ENCODE peak calls at places on chromosomes 6 and 20, in five cellular contexts. One of them, this sample, is unnamed.

GRCh38 chr20:39036011-39036410 is 73.9 kb downstream of the DHX35 start:
- DNase-seq in MM.1S: no peak
- DNase-seq in fibroblast of lung: peak; percentile 66
- DNase-seq in HepG2: no peak
- DNase-seq in H9: no peak
- DNase-seq in this sample: no peak

GRCh38 chr6:10014561-10014960 is 400.3 kb downstream of the TFAP2A start:
- DNase-seq in MM.1S: no peak
- DNase-seq in HepG2: no peak
- DNase-seq in fibroblast of lung: peak; percentile 26
- DNase-seq in H9: no peak
- DNase-seq in this sample: peak; percentile 13

GRCh38 chr6:149830731-149831379 is 33.3 kb downstream of the LRP11 start:
- DNase-seq in HepG2: no peak
- DNase-seq in MM.1S: no peak
- DNase-seq in fibroblast of lung: peak; percentile 60
- DNase-seq in H9: no peak
- DNase-seq in this sample: no peak

GRCh38 chr6:164396071-164397047 is 913.0 kb downstream of the C6orf118 start:
- DNase-seq in HepG2: no peak
- DNase-seq in fibroblast of lung: peak; percentile 28
- DNase-seq in MM.1S: peak; percentile 63
- DNase-seq in H9: no peak
- DNase-seq in this sample: no peak

GRCh38 chr20:6657904-6658303 is 109.6 kb upstream of the BMP2 start:
- DNase-seq in H9: no peak
- DNase-seq in HepG2: no peak
- DNase-seq in fibroblast of lung: no peak
- DNase-seq in MM.1S: no peak
- DNase-seq in this sample: no peak

GRCh38 chr20:2101057-2101934 is at the start of gene STK35:
- DNase-seq in HepG2: no peak
- DNase-seq in fibroblast of lung: no peak
- DNase-seq in H9: peak; percentile 72
- DNase-seq in MM.1S: peak; percentile 81
- DNase-seq in this sample: peak; percentile 86

GRCh38 chr6:74780831-74781230 is 425.0 kb downstream of the COL12A1 start:
- DNase-seq in HepG2: no peak
- DNase-seq in H9: no peak
- DNase-seq in fibroblast of lung: no peak
- DNase-seq in MM.1S: no peak
- DNase-seq in this sample: peak; percentile 5

GRCh38 chr6:1042583-1043457 is 269.1 kb upstream of the FOXQ1 start:
- DNase-seq in fibroblast of lung: no peak
- DNase-seq in HepG2: no peak
- DNase-seq in MM.1S: no peak
- DNase-seq in H9: no peak
- DNase-seq in this sample: no peak

GRCh38 chr6:127690092-127690491 is 113.1 kb downstream of the C6orf58 start:
- DNase-seq in fibroblast of lung: peak; percentile 18
- DNase-seq in H9: no peak
- DNase-seq in HepG2: no peak
- DNase-seq in MM.1S: no peak
- DNase-seq in this sample: peak; percentile 12

GRCh38 chr6:13445005-13445743 is 42.2 kb downstream of the GFOD1 start:
- DNase-seq in HepG2: no peak
- DNase-seq in H9: no peak
- DNase-seq in MM.1S: no peak
- DNase-seq in fibroblast of lung: peak; percentile 51
- DNase-seq in this sample: peak; percentile 68

GRCh38 chr6:56246941-56247653 is at the start of gene COL21A1:
- DNase-seq in H9: peak; percentile 95
- DNase-seq in MM.1S: no peak
- DNase-seq in fibroblast of lung: peak; percentile 33
- DNase-seq in HepG2: no peak
- DNase-seq in this sample: peak; percentile 69

GRCh38 chr6:73612611-73613010 is 41.2 kb downstream of the SLC17A5 start:
- DNase-seq in MM.1S: no peak
- DNase-seq in H9: no peak
- DNase-seq in HepG2: no peak
- DNase-seq in fibroblast of lung: no peak
- DNase-seq in this sample: no peak

GRCh38 chr6:28208180-28208659 is 16.9 kb upstream of the ZSCAN9 start:
- DNase-seq in MM.1S: no peak
- DNase-seq in H9: peak; percentile 61
- DNase-seq in HepG2: no peak
- DNase-seq in fibroblast of lung: no peak
- DNase-seq in this sample: no peak

GRCh38 chr20:18705490-18705889 is 108.1 kb upstream of the SCP2D1 start:
- DNase-seq in HepG2: no peak
- DNase-seq in fibroblast of lung: peak; percentile 93
- DNase-seq in H9: no peak
- DNase-seq in MM.1S: no peak
- DNase-seq in this sample: peak; percentile 30

GRCh38 chr20:48463916-48464315 is 363.9 kb downstream of the PREX1 start:
- DNase-seq in HepG2: no peak
- DNase-seq in H9: no peak
- DNase-seq in fibroblast of lung: peak; percentile 75
- DNase-seq in MM.1S: no peak
- DNase-seq in this sample: peak; percentile 56

GRCh38 chr6:13355969-13356368 is 27.6 kb upstream of the TBC1D7 start:
- DNase-seq in fibroblast of lung: peak; percentile 36
- DNase-seq in H9: no peak
- DNase-seq in MM.1S: peak; percentile 93
- DNase-seq in HepG2: no peak
- DNase-seq in this sample: no peak

GRCh38 chr6:47097092-47097945 is 55.2 kb upstream of the ADGRF1 start:
- DNase-seq in MM.1S: peak; percentile 70
- DNase-seq in H9: peak; percentile 69
- DNase-seq in fibroblast of lung: peak; percentile 74
- DNase-seq in HepG2: peak; percentile 89
- DNase-seq in this sample: peak; percentile 87

GRCh38 chr20:58839474-58839874 is 11.2 kb downstream of the GNAS-AS1 start:
- DNase-seq in H9: peak; percentile 76
- DNase-seq in HepG2: peak; percentile 34
- DNase-seq in MM.1S: no peak
- DNase-seq in fibroblast of lung: peak; percentile 47
- DNase-seq in this sample: peak; percentile 53

GRCh38 chr6:80004199-80005072 is at the start of gene TTK:
- DNase-seq in HepG2: peak; percentile 93
- DNase-seq in MM.1S: peak; percentile 95
- DNase-seq in H9: peak; percentile 96
- DNase-seq in fibroblast of lung: peak; percentile 95
- DNase-seq in this sample: peak; percentile 96

GRCh38 chr6:110554966-110555460 is 78.6 kb upstream of the SLC22A16 start:
- DNase-seq in HepG2: peak; percentile 99
- DNase-seq in fibroblast of lung: no peak
- DNase-seq in H9: no peak
- DNase-seq in MM.1S: no peak
- DNase-seq in this sample: no peak

GRCh38 chr6:22784611-22785010 is 215.2 kb downstream of the HDGFL1 start:
- DNase-seq in fibroblast of lung: peak; percentile 67
- DNase-seq in H9: no peak
- DNase-seq in MM.1S: no peak
- DNase-seq in HepG2: no peak
- DNase-seq in this sample: peak; percentile 17

GRCh38 chr20:44115762-44116644 is 71.0 kb downstream of the JPH2 start:
- DNase-seq in MM.1S: no peak
- DNase-seq in HepG2: no peak
- DNase-seq in fibroblast of lung: no peak
- DNase-seq in H9: no peak
- DNase-seq in this sample: no peak

GRCh38 chr20:64107736-64108457 is 532 bp upstream of the NPBWR2 start:
- DNase-seq in HepG2: no peak
- DNase-seq in fibroblast of lung: no peak
- DNase-seq in H9: no peak
- DNase-seq in MM.1S: no peak
- DNase-seq in this sample: no peak

GRCh38 chr20:2323051-2323450 is 27.2 kb downstream of the TGM3 start:
- DNase-seq in fibroblast of lung: no peak
- DNase-seq in H9: no peak
- DNase-seq in HepG2: no peak
- DNase-seq in MM.1S: no peak
- DNase-seq in this sample: no peak

GRCh38 chr6:134034951-134035822 is 17.2 kb downstream of the SLC2A12 start:
- DNase-seq in HepG2: no peak
- DNase-seq in fibroblast of lung: no peak
- DNase-seq in H9: no peak
- DNase-seq in MM.1S: no peak
- DNase-seq in this sample: no peak

GRCh38 chr6:55277628-55278003 is 49.7 kb upstream of the GFRAL start:
- DNase-seq in H9: no peak
- DNase-seq in HepG2: no peak
- DNase-seq in MM.1S: no peak
- DNase-seq in fibroblast of lung: no peak
- DNase-seq in this sample: peak; percentile 29

GRCh38 chr20:10536531-10536930 is 101.4 kb downstream of the SLX4IP start:
- DNase-seq in HepG2: peak; percentile 61
- DNase-seq in MM.1S: peak; percentile 15
- DNase-seq in fibroblast of lung: peak; percentile 24
- DNase-seq in H9: peak; percentile 61
- DNase-seq in this sample: peak; percentile 64

GRCh38 chr6:167787896-167788530 is 38.7 kb upstream of the AFDN start:
- DNase-seq in H9: no peak
- DNase-seq in fibroblast of lung: peak; percentile 3
- DNase-seq in MM.1S: no peak
- DNase-seq in HepG2: no peak
- DNase-seq in this sample: no peak

GRCh38 chr6:144321839-144322591 is 36.9 kb downstream of the UTRN start:
- DNase-seq in HepG2: no peak
- DNase-seq in H9: no peak
- DNase-seq in fibroblast of lung: peak; percentile 49
- DNase-seq in MM.1S: no peak
- DNase-seq in this sample: no peak

DNA sequence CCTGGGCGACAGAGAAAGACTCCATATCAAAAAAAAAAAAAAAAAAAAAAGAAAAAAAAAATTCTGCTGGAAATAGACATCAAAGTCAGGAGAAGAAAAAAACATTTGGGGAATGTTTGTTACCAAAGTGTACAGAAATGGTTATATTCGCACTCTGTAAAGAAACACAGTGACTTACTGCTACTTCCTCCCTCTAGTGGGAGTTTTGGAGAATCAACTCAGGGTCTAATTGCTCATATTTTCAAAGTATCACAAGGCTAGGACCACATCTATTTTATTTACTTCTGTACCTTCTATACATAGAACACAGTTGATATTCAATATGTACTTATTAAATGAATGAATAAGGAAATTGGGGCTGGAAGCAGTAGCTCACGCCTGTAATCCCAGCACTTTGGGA is 24.4 kb downstream of the ARG1 start:
- DNase-seq in fibroblast of lung: no peak
- DNase-seq in MM.1S: no peak
- DNase-seq in HepG2: peak; percentile 30
- DNase-seq in H9: no peak
- DNase-seq in this sample: peak; percentile 7
- TF ChIP-seq CTCF in fibroblast of lung: no peak
- TF ChIP-seq CTCF in MM.1S: no peak
- TF ChIP-seq CTCF in HepG2: peak; percentile 69
- TF ChIP-seq CTCF in H9: peak; percentile 59
- TF ChIP-seq CTCF in this sample: peak; percentile 34

DNA sequence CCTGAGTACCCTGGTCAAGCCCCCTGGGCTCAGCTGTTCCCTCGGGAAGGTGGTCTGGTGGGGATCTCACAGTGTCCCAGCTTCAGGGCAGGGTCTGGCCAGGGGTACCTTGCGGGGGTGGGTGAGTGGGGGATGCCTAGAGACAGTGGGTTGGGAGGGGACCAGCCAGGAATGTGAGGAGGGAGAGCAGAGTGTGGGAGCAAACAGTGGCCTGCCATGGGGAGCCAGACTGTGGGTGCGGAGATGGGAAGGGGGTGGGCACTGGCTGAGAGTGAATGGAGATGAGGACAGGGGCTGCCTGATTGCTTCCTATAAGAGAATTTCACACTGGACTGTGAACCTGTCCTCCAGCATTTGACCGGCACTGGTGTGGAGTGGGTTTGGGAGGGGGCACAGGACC is 95.1 kb downstream of the VEGFA start:
- DNase-seq in fibroblast of lung: no peak
- DNase-seq in HepG2: no peak
- DNase-seq in H9: no peak
- DNase-seq in MM.1S: no peak
- DNase-seq in this sample: no peak
- H2AFZ ChIP-seq in fibroblast of lung: no peak overlapping the region
- H2AFZ ChIP-seq in HepG2: no peak overlapping the region
- H2AFZ ChIP-seq in H9: no peak overlapping the region
- H2AFZ ChIP-seq in MM.1S: no peak overlapping the region
- H2AFZ ChIP-seq in this sample: no peak overlapping the region

DNA sequence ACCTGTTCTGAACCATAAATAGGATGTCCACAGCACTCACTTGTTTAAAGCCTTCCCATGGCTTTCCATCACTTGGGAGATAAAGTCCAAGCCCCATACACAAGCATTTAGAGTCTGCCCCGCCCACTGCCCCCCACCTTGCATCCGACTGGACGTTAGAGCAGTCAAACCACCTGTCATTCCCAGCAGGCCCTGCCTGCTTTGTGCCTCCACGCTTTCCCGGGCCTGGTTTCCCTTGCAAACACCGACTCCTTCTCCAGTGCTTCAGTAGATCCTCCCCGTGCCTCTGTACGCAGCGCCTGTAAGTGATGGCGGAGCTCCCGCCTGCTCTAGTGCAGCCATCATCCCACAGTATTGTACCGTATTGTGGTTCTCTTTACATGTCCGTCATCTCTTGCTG is 38.3 kb upstream of the INSM1 start:
- DNase-seq in H9: no peak
- DNase-seq in HepG2: no peak
- DNase-seq in MM.1S: no peak
- DNase-seq in fibroblast of lung: no peak
- DNase-seq in this sample: no peak
- H3K4me1 ChIP-seq in H9: no peaks in the 10 kb centered on the region
- H3K4me1 ChIP-seq in HepG2: no peaks in the 10 kb centered on the region
- H3K4me1 ChIP-seq in MM.1S: peaks cover 21% of the 10 kb centered on the region
- H3K4me1 ChIP-seq in fibroblast of lung: no peaks in the 10 kb centered on the region
- H3K4me1 ChIP-seq in this sample: no peaks in the 10 kb centered on the region

GRCh38 chr6:77883849-77884248 is 231.0 kb downstream of the MEI4 start:
- DNase-seq in H9: no peak
- DNase-seq in MM.1S: no peak
- DNase-seq in fibroblast of lung: peak; percentile 3
- DNase-seq in HepG2: no peak
- DNase-seq in this sample: no peak

GRCh38 chr6:77876300-77876699 is 223.5 kb downstream of the MEI4 start:
- DNase-seq in H9: no peak
- DNase-seq in MM.1S: no peak
- DNase-seq in fibroblast of lung: peak; percentile 43
- DNase-seq in HepG2: no peak
- DNase-seq in this sample: no peak

GRCh38 chr6:77880501-77880900 is 227.7 kb downstream of the MEI4 start:
- DNase-seq in fibroblast of lung: peak; percentile 70
- DNase-seq in HepG2: peak; percentile 73
- DNase-seq in H9: no peak
- DNase-seq in MM.1S: no peak
- DNase-seq in this sample: peak; percentile 16

DNA sequence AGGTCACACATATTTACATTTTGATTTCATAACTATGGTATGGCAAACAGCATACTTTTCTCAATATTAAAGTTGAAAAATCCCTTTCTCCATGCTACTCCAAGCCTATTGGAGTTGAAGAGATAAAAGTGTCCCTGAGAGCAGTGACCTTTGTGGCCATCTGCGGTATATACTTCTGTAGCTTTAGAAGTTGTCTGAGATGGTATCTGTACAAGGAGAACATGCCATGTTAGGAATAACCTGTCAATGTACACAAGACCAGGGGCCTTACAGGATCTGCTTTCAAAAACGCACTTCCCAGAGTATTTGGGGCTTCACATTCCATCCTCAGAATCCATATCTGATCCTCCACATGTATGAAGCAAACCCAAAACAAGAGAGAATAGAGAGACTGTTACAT is 226.7 kb downstream of the MEI4 start:
- DNase-seq in H9: no peak
- DNase-seq in fibroblast of lung: no peak
- DNase-seq in HepG2: peak; percentile 87
- DNase-seq in MM.1S: no peak
- DNase-seq in this sample: no peak
- TF ChIP-seq CTCF in H9: no peak
- TF ChIP-seq CTCF in fibroblast of lung: no peak
- TF ChIP-seq CTCF in HepG2: no peak
- TF ChIP-seq CTCF in MM.1S: no peak
- TF ChIP-seq CTCF in this sample: no peak

This sample was measured in hepatocyte.